ENCODE peak calls at places on chromosomes 6 and 20, in six cellular contexts. P is mesendoderm, S is mesenchymal stem cell, U is neuronal stem cell, M is H1, I is trophoblast cell. F is an unnamed sample.

GRCh38 chr6:155158044-155158843 is 105.6 kb upstream of the CLDN20 start:
- DNase-seq in P (no peak), S (peak), U (no peak), M (no peak), I (no peak), F (peak)

GRCh38 chr6:142014515-142014914 is 118.2 kb upstream of the GJE1 start:
- DNase-seq in P (no peak), S (peak), U (no peak), M (no peak), I (peak), F (peak)

GRCh38 chr6:169097336-169098052 is 156.2 kb downstream of the THBS2 start:
- DNase-seq in P (no peak), S (peak), U (peak), M (no peak), I (peak), F (peak)

GRCh38 chr6:163369122-163369521 is 45.4 kb upstream of the QKI start:
- DNase-seq in P (no peak), S (no peak), U (no peak), M (no peak), I (no peak), F (no peak)

GRCh38 chr6:37381579-37381978 is 27.8 kb downstream of the RNF8 start:
- DNase-seq in P (peak), S (peak), U (peak), M (peak), I (peak), F (peak)

GRCh38 chr6:137248702-137249101 is 29.5 kb upstream of the IFNGR1 start:
- DNase-seq in P (no peak), S (no peak), U (no peak), M (no peak), I (no peak), F (no peak)

GRCh38 chr20:60583741-60584140 is 625.5 kb downstream of the CDH26 start:
- DNase-seq in P (no peak), S (no peak), U (no peak), M (no peak), I (peak), F (no peak)

GRCh38 chr6:47106216-47106615 is 64.1 kb upstream of the ADGRF1 start:
- DNase-seq in P (no peak), S (peak), U (no peak), M (no peak), I (no peak), F (no peak)

GRCh38 chr20:59808729-59809381 is 124.6 kb downstream of the SYCP2 start:
- DNase-seq in P (no peak), S (no peak), U (no peak), M (peak), I (no peak), F (no peak)

GRCh38 chr6:31135710-31136109 is 3.2 kb downstream of the PSORS1C2 start:
- DNase-seq in P (no peak), S (no peak), U (no peak), M (no peak), I (no peak), F (no peak)

GRCh38 chr6:19837511-19838441 is 606 bp downstream of the ID4 start:
- DNase-seq in P (peak), S (peak), U (peak), M (peak), I (peak), F (peak)

GRCh38 chr6:11363881-11364576 is 131.6 kb upstream of the NEDD9 start:
- DNase-seq in P (no peak), S (peak), U (no peak), M (no peak), I (peak), F (no peak)

GRCh38 chr20:38515631-38516030 is 43.0 kb downstream of the RALGAPB start:
- DNase-seq in P (no peak), S (no peak), U (no peak), M (no peak), I (no peak), F (no peak)

GRCh38 chr20:63132131-63132714 is 83.7 kb downstream of the YTHDF1 start:
- DNase-seq in P (no peak), S (no peak), U (no peak), M (no peak), I (no peak), F (no peak)

GRCh38 chr20:1215386-1216170 is 10.3 kb upstream of the RAD21L1 start:
- DNase-seq in P (no peak), S (no peak), U (no peak), M (no peak), I (no peak), F (no peak)

GRCh38 chr6:106103728-106104109 is 17.6 kb downstream of the PRDM1 start:
- DNase-seq in P (peak), S (no peak), U (no peak), M (no peak), I (no peak), F (no peak)

GRCh38 chr6:7730411-7730810 is 4.5 kb downstream of the BMP6 start:
- DNase-seq in P (no peak), S (no peak), U (no peak), M (no peak), I (no peak), F (peak)

GRCh38 chr20:47318027-47318595 is 38.4 kb downstream of the ZMYND8 start:
- DNase-seq in P (peak), S (peak), U (no peak), M (peak), I (no peak), F (peak)

GRCh38 chr20:57498425-57499400 is 26.2 kb downstream of the CTCFL start:
- DNase-seq in P (peak), S (peak), U (no peak), M (no peak), I (no peak), F (peak)

GRCh38 chr20:51695574-51696303 is 72.5 kb downstream of the ATP9A start:
- DNase-seq in P (peak), S (peak), U (no peak), M (no peak), I (no peak), F (peak)

GRCh38 chr6:17233531-17233930 is 47.6 kb upstream of the RBM24 start:
- DNase-seq in P (peak), S (no peak), U (no peak), M (no peak), I (no peak), F (peak)

GRCh38 chr6:168937061-168937460 is 316.6 kb downstream of the THBS2 start:
- DNase-seq in P (peak), S (no peak), U (no peak), M (no peak), I (peak), F (peak)

GRCh38 chr6:132369526-132369925 is 31.7 kb downstream of the MOXD1 start:
- DNase-seq in P (no peak), S (peak), U (no peak), M (no peak), I (peak), F (peak)

GRCh38 chr6:17130786-17131185 is 28.9 kb downstream of the STMND1 start:
- DNase-seq in P (no peak), S (no peak), U (no peak), M (no peak), I (peak), F (peak)

GRCh38 chr6:17633465-17634188 is 33.5 kb downstream of the FAM8A1 start:
- DNase-seq in P (no peak), S (no peak), U (no peak), M (no peak), I (no peak), F (no peak)

GRCh38 chr6:168123165-168123911 is 44.3 kb upstream of the FRMD1 start:
- DNase-seq in P (peak), S (no peak), U (no peak), M (no peak), I (no peak), F (no peak)

GRCh38 chr6:55729665-55730064 is 145.7 kb downstream of the BMP5 start:
- DNase-seq in P (no peak), S (peak), U (no peak), M (no peak), I (no peak), F (peak)

GRCh38 chr6:34143884-34144580 is 1.9 kb downstream of the GRM4 start:
- DNase-seq in P (peak), S (peak), U (peak), M (peak), I (no peak), F (no peak)

DNA sequence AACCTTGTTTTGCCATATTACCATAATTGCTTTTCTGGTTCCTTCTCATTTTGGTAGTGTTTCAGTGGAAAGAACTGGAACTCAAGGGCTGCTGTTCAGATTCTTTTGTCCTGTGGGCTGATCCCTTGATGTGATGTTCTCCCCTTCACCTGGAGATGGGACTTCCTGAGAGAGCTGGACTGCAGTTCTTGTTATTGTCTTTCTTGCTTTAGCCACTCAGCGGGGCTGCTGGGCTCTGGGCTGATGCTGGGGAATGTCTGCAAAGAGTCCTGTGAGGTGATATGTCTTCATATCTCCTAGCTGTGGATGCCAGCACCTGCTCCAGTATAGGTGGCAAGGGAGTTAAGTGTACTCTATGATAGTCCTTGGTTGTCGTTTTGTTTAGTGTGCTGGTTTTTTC is 79.0 kb downstream of the BCKDHB start:
- DNase-seq in P (peak), S (no peak), U (no peak), M (no peak), I (no peak), F (no peak)
- H3K4me3 ChIP-seq in P (no peak), S (no peak), U (no peak), M (no peak), I (no peak), F (no peak)

GRCh38 chr20:8019178-8019997 is at the start of gene TMX4:
- DNase-seq in P (peak), S (peak), U (peak), M (peak), I (peak), F (peak)

GRCh38 chr20:8020314-8021079 is 936 bp upstream of the TMX4 start:
- DNase-seq in P (no peak), S (peak), U (no peak), M (no peak), I (no peak), F (no peak)

GRCh38 chr20:8021541-8022269 is 2.1 kb upstream of the TMX4 start:
- DNase-seq in P (no peak), S (peak), U (no peak), M (no peak), I (no peak), F (no peak)

GRCh38 chr20:8018928-8019177 is 708 bp downstream of the TMX4 start:
- DNase-seq in P (no peak), S (no peak), U (no peak), M (no peak), I (no peak), F (peak)

DNA sequence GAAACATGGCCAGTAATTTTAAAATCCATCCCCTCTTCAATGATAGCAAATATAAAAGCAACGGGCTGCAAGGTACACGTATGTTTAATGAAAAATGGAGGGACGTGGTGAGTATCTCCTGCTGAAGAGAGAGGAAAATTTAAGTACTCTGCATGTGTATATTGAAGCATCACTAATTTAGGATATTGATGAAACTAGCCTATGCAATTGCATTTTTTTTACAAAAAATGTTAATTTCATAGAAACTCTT is 362 bp upstream of the TMX4 start:
- DNase-seq in P (no peak), S (no peak), U (no peak), M (no peak), I (no peak), F (no peak)
- H3K18ac ChIP-seq in P (no peak), S (no peak), U (no peak), M (no peak), I (no peak), F (no peak)

GRCh38 chr6:44477293-44477894 is 89.9 kb downstream of the CDC5L start:
- DNase-seq in P (no peak), S (no peak), U (no peak), M (no peak), I (no peak), F (no peak)

GRCh38 chr6:44474643-44475042 is 87.1 kb downstream of the CDC5L start:
- DNase-seq in P (no peak), S (no peak), U (no peak), M (no peak), I (no peak), F (no peak)

GRCh38 chr6:44475417-44475778 is 87.9 kb downstream of the CDC5L start:
- DNase-seq in P (no peak), S (no peak), U (no peak), M (no peak), I (no peak), F (no peak)

GRCh38 chr6:44476849-44477248 is 89.3 kb downstream of the CDC5L start:
- DNase-seq in P (no peak), S (no peak), U (no peak), M (no peak), I (no peak), F (no peak)

GRCh38 chr6:44475779-44476434 is 88.4 kb downstream of the CDC5L start:
- DNase-seq in P (peak), S (peak), U (peak), M (peak), I (peak), F (peak)
- H3K4ac ChIP-seq in P (no peak), S (no peak), U (no peak), M (no peak), I (no peak), F (peak)

GRCh38 chr20:43915209-43916072 is 789 bp downstream of the TOX2 start:
- DNase-seq in P (peak), S (peak), U (no peak), M (peak), I (no peak), F (peak)

GRCh38 chr20:43917380-43917779 is 2.7 kb downstream of the TOX2 start:
- DNase-seq in P (no peak), S (no peak), U (no peak), M (no peak), I (no peak), F (no peak)

GRCh38 chr20:43914697-43915208 is at the start of gene TOX2:
- DNase-seq in P (peak), S (peak), U (no peak), M (peak), I (no peak), F (no peak)

GRCh38 chr20:43916073-43916874 is 1.6 kb downstream of the TOX2 start:
- DNase-seq in P (peak), S (peak), U (no peak), M (no peak), I (no peak), F (no peak)

DNA sequence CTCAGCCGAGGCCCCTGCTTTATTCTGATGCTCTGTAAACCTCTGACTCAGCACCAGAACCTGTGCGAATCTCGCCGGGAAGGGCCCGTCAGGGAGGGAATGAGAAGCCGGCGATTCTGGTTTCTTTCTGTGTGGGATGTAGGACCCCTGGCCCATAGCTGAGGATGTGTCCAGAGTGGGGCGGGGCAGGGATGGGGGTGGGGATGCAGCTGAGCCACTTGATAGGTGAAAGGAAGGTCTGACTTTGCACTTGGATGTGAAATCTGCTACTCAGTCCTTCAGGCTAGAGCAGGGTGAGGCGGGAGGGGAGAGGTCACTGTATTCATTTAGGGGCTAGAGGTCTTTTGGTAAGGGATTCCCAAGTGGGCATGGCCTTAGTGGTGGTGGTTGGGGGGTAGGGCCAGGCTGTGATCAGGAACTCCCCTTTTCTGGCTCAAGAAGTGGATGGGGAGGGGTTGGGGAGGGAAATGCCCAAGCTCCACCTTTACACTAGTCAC is 2.3 kb downstream of the TOX2 start:
- DNase-seq in P (peak), S (peak), U (no peak), M (no peak), I (no peak), F (peak)
- H3K4me3 ChIP-seq in P (no peak), S (no peak), U (no peak), M (peak), I (no peak), F (peak)

DNA sequence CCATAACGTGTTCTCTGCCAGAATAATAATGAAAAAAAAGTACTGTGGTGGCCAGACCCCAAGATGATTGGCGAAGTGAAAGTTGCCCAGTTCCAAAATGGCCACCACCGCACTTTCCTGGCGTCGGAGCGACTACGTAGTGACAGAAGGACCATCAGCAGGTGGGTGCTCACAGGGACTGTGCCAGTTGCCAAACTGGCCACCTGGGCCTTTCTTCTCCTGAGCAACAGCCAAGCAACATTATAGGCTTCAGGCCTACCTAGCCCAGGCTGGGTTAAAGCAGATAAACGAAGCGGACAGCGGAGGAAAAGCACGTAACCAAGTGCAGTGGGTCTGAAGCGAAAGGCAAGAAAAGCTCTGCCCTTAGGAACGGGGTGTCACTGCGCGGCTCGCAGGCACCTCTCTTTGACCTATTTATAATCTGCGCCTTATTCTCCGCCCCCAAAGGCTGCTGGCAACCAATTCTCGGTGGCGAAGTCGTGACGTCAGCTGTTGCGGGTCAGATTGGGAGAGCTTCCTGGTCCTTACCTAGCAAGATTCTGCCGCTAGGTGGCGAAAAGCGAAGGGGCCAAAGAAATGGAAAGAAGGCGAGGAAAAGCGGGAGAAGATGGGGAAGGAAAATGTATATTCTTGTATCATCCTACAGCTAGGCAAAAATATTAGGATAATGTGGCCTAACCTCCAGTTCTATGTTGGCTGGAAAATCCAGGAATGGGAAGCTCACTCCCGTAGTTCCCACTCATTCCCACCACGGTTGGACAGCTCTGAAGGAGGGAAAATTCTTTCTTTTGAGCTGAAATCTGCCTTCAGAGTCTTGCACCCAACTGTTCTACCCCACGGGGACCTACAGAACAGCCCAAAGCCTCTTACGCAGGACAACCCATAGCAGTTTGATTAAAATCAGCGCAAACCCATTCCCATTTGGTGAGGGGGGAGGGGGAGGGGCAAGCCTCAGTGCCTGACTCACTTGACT is 6.9 kb upstream of the MOG start:
- DNase-seq in P (peak), S (peak), U (peak), M (peak), I (peak), F (peak)
- H3K18ac ChIP-seq in P (no peak), S (no peak), U (peak), M (peak), I (no peak), F (no peak)

GRCh38 chr6:2989332-2990178 is 10.1 kb upstream of the NQO2 start:
- DNase-seq in P (peak), S (peak), U (peak), M (peak), I (peak), F (peak)
- H3K4ac ChIP-seq in P (peak), S (peak), U (no peak), M (peak), I (peak), F (peak)

DNA sequence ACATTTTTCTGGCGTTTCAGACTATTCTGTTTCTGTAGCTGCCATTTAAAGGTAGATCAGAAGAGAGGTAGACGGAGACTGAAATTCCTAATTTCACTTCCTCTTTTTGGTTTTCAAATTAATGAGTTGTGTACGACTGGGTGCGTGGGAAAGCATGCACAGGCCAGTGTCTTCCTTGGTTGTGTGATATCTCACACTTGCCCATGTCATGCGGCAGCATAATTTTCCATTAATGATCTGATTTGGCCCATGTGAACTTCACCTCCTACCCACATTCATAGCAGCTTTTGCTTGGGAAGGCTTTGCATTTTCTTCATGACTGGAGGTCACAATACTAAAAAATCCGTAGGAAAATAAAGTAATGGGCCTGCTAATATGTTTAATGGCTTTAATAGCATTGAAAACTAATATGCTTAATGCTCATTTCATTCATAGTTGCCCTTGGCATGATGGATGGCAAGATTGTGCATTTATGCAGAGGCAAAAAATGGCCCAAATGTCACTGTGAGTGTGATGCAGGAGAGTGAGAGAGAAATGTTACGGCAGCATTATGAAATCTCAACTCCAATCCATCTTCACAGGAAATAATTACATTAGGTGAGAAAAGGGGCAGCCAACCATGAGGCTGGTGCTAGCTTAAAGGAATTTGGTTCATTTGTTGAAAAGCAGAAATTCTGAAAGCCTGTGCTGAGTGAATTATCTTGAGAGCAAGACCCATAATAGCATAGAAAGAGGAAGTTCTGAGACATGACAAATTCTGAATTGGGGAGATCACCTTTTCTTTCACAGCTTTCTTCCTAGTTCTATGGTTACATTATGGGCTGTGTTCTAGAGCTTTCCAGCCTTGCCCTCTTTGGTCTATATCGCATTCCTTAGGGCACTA is 69.0 kb upstream of the UST start:
- DNase-seq in P (no peak), S (no peak), U (no peak), M (no peak), I (no peak), F (no peak)
- H3K4me3 ChIP-seq in P (no peak), S (no peak), U (no peak), M (no peak), I (no peak), F (no peak)

F was measured in IMR-90.